ENCODE peak calls at places on chromosomes 6 and 20, in nine cellular contexts. U, I, M, J, D, P, Q, G and W are unnamed samples.

GRCh38 chr6:109465772-109466171 is 10.2 kb upstream of the MICAL1 start:
- DNase-seq in U (no peak), I (no peak), M (no peak), J (no peak), D (no peak), P (no peak), Q (no peak), G (no peak), W (no peak)

GRCh38 chr6:106527979-106528378 is 101.3 kb downstream of the RTN4IP1 start:
- DNase-seq in U (no peak), I (peak), M (peak), J (no peak), D (no peak), P (no peak), Q (no peak), G (no peak), W (peak)

GRCh38 chr20:15834857-15835256 is 738.4 kb downstream of the KIF16B start:
- DNase-seq in U (no peak), I (no peak), M (no peak), J (no peak), D (no peak), P (no peak), Q (no peak), G (no peak), W (no peak)

GRCh38 chr6:21201181-21201580 is 392.4 kb upstream of the SOX4 start:
- DNase-seq in U (no peak), I (no peak), M (no peak), J (peak), D (no peak), P (no peak), Q (no peak), G (no peak), W (no peak)

GRCh38 chr6:68710916-68711315 is 75.8 kb downstream of the ADGRB3 start:
- DNase-seq in U (no peak), I (no peak), M (no peak), J (no peak), D (no peak), P (no peak), Q (no peak), G (no peak), W (no peak)

GRCh38 chr6:89381031-89381430 is 28.5 kb upstream of the UBE2J1 start:
- DNase-seq in U (no peak), I (no peak), M (no peak), J (no peak), D (no peak), P (no peak), Q (no peak), G (no peak), W (no peak)

GRCh38 chr6:64258302-64258701 is 622.7 kb downstream of the PHF3 start:
- DNase-seq in U (no peak), I (no peak), M (no peak), J (no peak), D (no peak), P (no peak), Q (no peak), G (no peak), W (no peak)

GRCh38 chr6:11011787-11012234 is 32.3 kb downstream of the ELOVL2 start:
- DNase-seq in U (peak), I (peak), M (peak), J (no peak), D (no peak), P (peak), Q (no peak), G (peak), W (peak)

GRCh38 chr6:95133578-95133977 is 443.8 kb upstream of the MANEA start:
- DNase-seq in U (peak), I (peak), M (peak), J (no peak), D (no peak), P (no peak), Q (no peak), G (no peak), W (peak)

GRCh38 chr20:54128175-54128574 is 45.6 kb downstream of the CYP24A1 start:
- DNase-seq in U (no peak), I (no peak), M (no peak), J (no peak), D (no peak), P (no peak), Q (no peak), G (no peak), W (no peak)

GRCh38 chr6:168578036-168578435 is 137.1 kb downstream of the SMOC2 start:
- DNase-seq in U (no peak), I (no peak), M (no peak), J (no peak), D (no peak), P (no peak), Q (no peak), G (no peak), W (no peak)

GRCh38 chr6:56525976-56526375 is 116.7 kb downstream of the DST start:
- DNase-seq in U (no peak), I (no peak), M (no peak), J (no peak), D (no peak), P (no peak), Q (no peak), G (no peak), W (no peak)

GRCh38 chr20:14523090-14523489 is 185.7 kb upstream of the FLRT3 start:
- DNase-seq in U (no peak), I (no peak), M (no peak), J (no peak), D (no peak), P (no peak), Q (no peak), G (no peak), W (no peak)

GRCh38 chr20:37108676-37109075 is 12.9 kb upstream of the RBL1 start:
- DNase-seq in U (no peak), I (no peak), M (no peak), J (no peak), D (no peak), P (no peak), Q (no peak), G (no peak), W (no peak)

GRCh38 chr20:35700625-35701148 is 1.5 kb downstream of the ROMO1 start:
- DNase-seq in U (peak), I (no peak), M (no peak), J (no peak), D (no peak), P (no peak), Q (no peak), G (no peak), W (no peak)

GRCh38 chr6:47647188-47647587 is 51.2 kb upstream of the ADGRF4 start:
- DNase-seq in U (no peak), I (no peak), M (no peak), J (no peak), D (no peak), P (no peak), Q (no peak), G (no peak), W (no peak)

GRCh38 chr6:167150815-167151557 is 6.8 kb downstream of the GPR31 start:
- DNase-seq in U (peak), I (no peak), M (no peak), J (no peak), D (no peak), P (no peak), Q (peak), G (no peak), W (no peak)

GRCh38 chr6:53432318-53433161 is 83.8 kb upstream of the ELOVL5 start:
- DNase-seq in U (no peak), I (peak), M (no peak), J (no peak), D (no peak), P (peak), Q (no peak), G (no peak), W (no peak)

GRCh38 chr6:17269840-17270239 is 11.3 kb upstream of the RBM24 start:
- DNase-seq in U (no peak), I (peak), M (no peak), J (no peak), D (no peak), P (no peak), Q (no peak), G (no peak), W (no peak)

GRCh38 chr20:24208652-24209051 is 220.1 kb upstream of the GGTLC1 start:
- DNase-seq in U (peak), I (peak), M (no peak), J (no peak), D (no peak), P (peak), Q (no peak), G (no peak), W (no peak)

GRCh38 chr6:136921936-136922679 is at the start of gene SLC35D3:
- DNase-seq in U (peak), I (peak), M (no peak), J (peak), D (no peak), P (no peak), Q (no peak), G (no peak), W (no peak)

GRCh38 chr6:160337301-160337700 is 10.9 kb upstream of the SLC22A3 start:
- DNase-seq in U (no peak), I (peak), M (no peak), J (no peak), D (no peak), P (no peak), Q (no peak), G (no peak), W (no peak)

GRCh38 chr20:49622243-49622642 is 54.3 kb upstream of the PTGIS start:
- DNase-seq in U (no peak), I (no peak), M (no peak), J (no peak), D (no peak), P (no peak), Q (no peak), G (no peak), W (no peak)

GRCh38 chr20:50189681-50190250 is 864 bp upstream of the CEBPB start:
- DNase-seq in U (peak), I (peak), M (no peak), J (no peak), D (no peak), P (peak), Q (no peak), G (no peak), W (no peak)

GRCh38 chr6:98833101-98834059 is 994 bp upstream of the POU3F2 start:
- DNase-seq in U (peak), I (peak), M (no peak), J (peak), D (no peak), P (no peak), Q (no peak), G (no peak), W (no peak)

GRCh38 chr20:62448788-62449187 is 21.4 kb upstream of the RBBP8NL start:
- DNase-seq in U (no peak), I (no peak), M (no peak), J (no peak), D (no peak), P (no peak), Q (no peak), G (no peak), W (no peak)

GRCh38 chr6:55545791-55546190 is 33.2 kb downstream of the HMGCLL1 start:
- DNase-seq in U (no peak), I (no peak), M (no peak), J (no peak), D (no peak), P (no peak), Q (no peak), G (no peak), W (no peak)

GRCh38 chr6:151639750-151640149 is 145.9 kb downstream of the CCDC170 start:
- DNase-seq in U (no peak), I (no peak), M (no peak), J (no peak), D (no peak), P (no peak), Q (no peak), G (no peak), W (no peak)

GRCh38 chr6:32397252-32397920 is 9.6 kb downstream of the BTNL2 start:
- DNase-seq in U (no peak), I (no peak), M (no peak), J (no peak), D (no peak), P (no peak), Q (peak), G (no peak), W (no peak)

GRCh38 chr6:40348591-40348990 is 238.6 kb downstream of the LRFN2 start:
- DNase-seq in U (no peak), I (no peak), M (no peak), J (peak), D (no peak), P (no peak), Q (no peak), G (peak), W (no peak)

GRCh38 chr6:75143186-75143585 is 62.7 kb downstream of the COL12A1 start:
- DNase-seq in U (no peak), I (no peak), M (no peak), J (no peak), D (no peak), P (no peak), Q (no peak), G (no peak), W (no peak)

GRCh38 chr20:47762699-47763098 is 22.6 kb downstream of the SULF2 start:
- DNase-seq in U (no peak), I (no peak), M (no peak), J (peak), D (no peak), P (no peak), Q (no peak), G (no peak), W (no peak)

GRCh38 chr20:1853472-1853871 is 41.7 kb upstream of the SIRPA start:
- DNase-seq in U (no peak), I (no peak), M (no peak), J (no peak), D (no peak), P (no peak), Q (no peak), G (no peak), W (no peak)

GRCh38 chr6:87155920-87156600 is 695 bp downstream of the ZNF292 start:
- DNase-seq in U (peak), I (peak), M (no peak), J (peak), D (peak), P (peak), Q (no peak), G (peak), W (no peak)

GRCh38 chr6:145547596-145548325 is 187.6 kb downstream of the EPM2A start:
- DNase-seq in U (no peak), I (no peak), M (no peak), J (no peak), D (no peak), P (no peak), Q (no peak), G (no peak), W (no peak)

GRCh38 chr6:161837854-161838253 is 564.0 kb upstream of the AGPAT4 start:
- DNase-seq in U (no peak), I (no peak), M (no peak), J (no peak), D (no peak), P (no peak), Q (no peak), G (no peak), W (no peak)

GRCh38 chr6:161838306-161839035 is 564.6 kb upstream of the AGPAT4 start:
- DNase-seq in U (peak), I (no peak), M (no peak), J (no peak), D (no peak), P (peak), Q (no peak), G (no peak), W (no peak)

GRCh38 chr6:161836643-161837448 is 563.0 kb upstream of the AGPAT4 start:
- DNase-seq in U (peak), I (peak), M (peak), J (no peak), D (no peak), P (peak), Q (no peak), G (no peak), W (no peak)

GRCh38 chr6:161835426-161836029 is 561.7 kb upstream of the AGPAT4 start:
- DNase-seq in U (peak), I (no peak), M (no peak), J (peak), D (no peak), P (peak), Q (no peak), G (no peak), W (no peak)

GRCh38 chr6:161837449-161837735 is 563.5 kb upstream of the AGPAT4 start:
- DNase-seq in U (no peak), I (no peak), M (no peak), J (no peak), D (no peak), P (no peak), Q (no peak), G (no peak), W (no peak)
- TF ChIP-seq REST in U (no peak), I (no peak), M (no peak), J (no peak), D (no peak), P (no peak), Q (no peak), G (no peak), W (no peak)

GRCh38 chr6:144410059-144410458 is 124.9 kb downstream of the UTRN start:
- DNase-seq in U (no peak), I (no peak), M (no peak), J (no peak), D (no peak), P (no peak), Q (no peak), G (no peak), W (no peak)

GRCh38 chr6:144411506-144412165 is 126.5 kb downstream of the UTRN start:
- DNase-seq in U (no peak), I (no peak), M (no peak), J (no peak), D (no peak), P (no peak), Q (no peak), G (no peak), W (no peak)

GRCh38 chr6:144406796-144407195 is 121.7 kb downstream of the UTRN start:
- DNase-seq in U (no peak), I (no peak), M (no peak), J (no peak), D (no peak), P (no peak), Q (no peak), G (no peak), W (no peak)

GRCh38 chr6:144405173-144405572 is 120.0 kb downstream of the UTRN start:
- DNase-seq in U (no peak), I (no peak), M (no peak), J (no peak), D (no peak), P (no peak), Q (no peak), G (no peak), W (no peak)

GRCh38 chr6:144408151-144408550 is 123.0 kb downstream of the UTRN start:
- DNase-seq in U (peak), I (no peak), M (no peak), J (no peak), D (no peak), P (no peak), Q (no peak), G (no peak), W (no peak)
- TF ChIP-seq REST in U (no peak), I (no peak), M (no peak), J (no peak), D (no peak), P (no peak), Q (no peak), G (no peak), W (no peak)

DNA sequence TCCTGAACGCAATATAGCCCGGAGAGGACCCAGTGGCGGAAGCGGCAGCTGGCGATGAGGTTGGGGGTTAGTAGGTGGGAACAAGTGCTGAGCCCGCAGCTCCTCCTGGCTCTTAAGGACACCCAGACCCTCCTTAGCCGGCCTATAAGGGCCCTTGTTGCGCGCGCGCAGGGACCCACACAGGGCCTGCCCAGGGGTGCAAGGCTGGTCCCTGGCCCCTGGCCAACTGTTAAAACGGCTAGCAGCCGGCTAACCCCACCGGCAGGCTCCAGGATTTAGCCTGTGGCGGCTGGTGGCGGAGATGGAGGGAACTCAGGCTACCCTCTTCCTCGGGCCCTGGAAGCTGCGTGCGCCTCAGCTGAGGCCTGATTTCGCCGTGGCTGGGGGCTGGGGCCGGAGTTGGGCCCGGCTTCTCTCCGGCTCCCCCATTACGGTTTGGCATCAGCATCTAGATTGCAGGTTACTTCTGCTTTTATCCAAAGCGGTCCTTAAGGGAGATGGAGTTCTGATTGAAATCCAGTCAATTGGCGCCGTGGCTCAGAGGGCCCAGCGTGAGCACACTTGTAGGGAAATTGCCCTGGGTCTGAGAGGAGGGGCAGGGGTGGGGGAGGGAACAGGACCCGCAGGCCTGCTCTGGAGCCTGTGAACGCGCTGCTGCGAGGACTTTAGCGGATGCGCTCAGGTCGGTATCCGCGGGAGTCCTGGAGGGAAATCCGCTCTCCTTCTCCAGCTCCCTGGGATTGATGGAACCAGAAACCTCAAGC is 37.0 kb upstream of the CCDC167 start:
- DNase-seq in U (peak), I (no peak), M (no peak), J (peak), D (no peak), P (no peak), Q (no peak), G (no peak), W (no peak)
- TF ChIP-seq REST in U (no peak), I (no peak), M (no peak), J (no peak), D (no peak), P (no peak), Q (no peak), G (no peak), W (no peak)

DNA sequence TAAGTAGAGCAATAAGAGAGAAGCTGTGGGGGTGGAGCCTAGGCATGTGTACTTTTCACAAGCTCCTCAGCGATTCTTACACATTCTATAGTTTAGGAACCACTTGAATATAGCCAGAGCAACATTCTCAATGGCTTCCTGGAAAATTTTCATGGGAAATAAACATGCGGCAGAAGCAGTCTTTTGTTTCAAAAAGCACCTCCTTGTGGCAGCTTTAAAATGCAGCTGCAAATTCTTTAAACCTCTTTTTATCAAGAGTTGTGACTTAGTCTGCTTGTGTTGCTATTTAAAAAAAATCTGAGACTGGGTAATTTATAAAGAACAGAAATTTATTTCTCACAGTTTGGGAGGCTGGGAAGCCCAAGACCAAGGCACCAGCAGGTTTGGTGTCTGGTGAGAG is 23.8 kb downstream of the NKX2-2 start:
- DNase-seq in U (peak), I (no peak), M (no peak), J (no peak), D (no peak), P (no peak), Q (no peak), G (no peak), W (no peak)
- TF ChIP-seq REST in U (no peak), I (no peak), M (no peak), J (no peak), D (no peak), P (no peak), Q (no peak), G (no peak), W (no peak)

DNA sequence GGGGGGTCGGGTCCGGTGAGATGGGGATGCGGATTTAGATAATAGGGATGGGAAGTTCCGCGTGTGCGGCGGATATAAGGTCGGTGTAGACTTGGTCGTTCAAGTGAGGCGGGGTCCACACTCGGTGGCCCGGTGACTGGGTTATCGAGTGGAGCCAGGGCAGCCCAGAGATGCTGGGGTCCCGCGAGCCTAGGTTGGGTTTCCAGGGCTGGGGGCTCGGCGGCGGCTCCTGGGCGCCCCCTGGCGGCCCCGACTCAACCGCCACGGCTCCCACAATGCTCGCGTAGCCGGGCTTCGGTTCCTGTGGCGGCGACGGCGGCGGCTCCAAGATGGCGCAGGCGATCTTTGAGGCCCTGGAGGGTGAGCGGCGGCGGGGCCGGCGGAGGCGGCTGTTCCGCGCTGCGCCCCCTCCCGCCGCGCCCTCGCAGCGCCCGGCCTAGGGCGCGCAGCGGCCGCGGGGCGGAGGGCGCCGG is at the start of gene ZNF341:
- DNase-seq in U (peak), I (peak), M (peak), J (peak), D (no peak), P (peak), Q (peak), G (peak), W (no peak)
- TF ChIP-seq REST in U (no peak), I (no peak), M (no peak), J (no peak), D (no peak), P (no peak), Q (no peak), G (peak), W (no peak)